ENCODE peak calls at places on chromosome 13, in seven cellular contexts. I is transverse colon, L is GM23338, Z is suprapubic skin, N is HL-60, C is spleen, P is GM12891. A is an unnamed sample.

GRCh38 chr13:59178344-59178743 is 985.4 kb downstream of the DIAPH3 start:
- DNase-seq in L (peak), P (no peak), N (no peak), C (no peak), I (no peak), Z (no peak), A (no peak)

GRCh38 chr13:83798731-83799130 is 83.5 kb downstream of the SLITRK1 start:
- DNase-seq in P (no peak), Z (no peak), C (no peak), I (no peak), L (no peak), N (no peak), A (no peak)

GRCh38 chr13:26721251-26721939 is 39.2 kb downstream of the GPR12 start:
- DNase-seq in I (peak), C (peak), P (no peak), Z (no peak), L (no peak), N (peak), A (peak)

GRCh38 chr13:97975280-97975850 is 21.9 kb downstream of the IPO5 start:
- DNase-seq in I (no peak), C (no peak), L (no peak), P (no peak), Z (no peak), N (no peak), A (no peak)

GRCh38 chr13:43159007-43159406 is 135.6 kb downstream of the DNAJC15 start:
- DNase-seq in Z (no peak), L (peak), I (no peak), N (no peak), P (no peak), C (no peak), A (no peak)

GRCh38 chr13:73224708-73225107 is 165.9 kb downstream of the KLF5 start:
- DNase-seq in C (no peak), L (no peak), P (no peak), I (no peak), N (peak), Z (no peak), A (no peak)

GRCh38 chr13:76707360-76707759 is 178.8 kb downstream of the KCTD12 start:
- DNase-seq in I (no peak), P (no peak), L (no peak), C (no peak), Z (no peak), N (no peak), A (no peak)

GRCh38 chr13:100208002-100208401 is 119.1 kb downstream of the PCCA start:
- DNase-seq in C (no peak), Z (no peak), L (no peak), I (no peak), P (no peak), N (no peak), A (no peak)

GRCh38 chr13:80524447-80525215 is 183.7 kb upstream of the SPRY2 start:
- DNase-seq in I (no peak), P (no peak), Z (no peak), N (no peak), C (no peak), L (no peak), A (no peak)

GRCh38 chr13:39415403-39415802 is 187.6 kb downstream of the LHFPL6 start:
- DNase-seq in C (no peak), P (no peak), L (peak), N (peak), Z (no peak), I (no peak), A (no peak)

GRCh38 chr13:113411216-113412023 is 41.9 kb downstream of the ADPRHL1 start:
- DNase-seq in P (no peak), Z (no peak), L (no peak), C (peak), I (peak), N (no peak), A (no peak)

GRCh38 chr13:69226427-69226826 is 881.2 kb upstream of the ATXN8OS start:
- DNase-seq in C (no peak), L (no peak), Z (no peak), I (no peak), N (no peak), P (no peak), A (no peak)

GRCh38 chr13:25961294-25961693 is 90.5 kb downstream of the SHISA2 start:
- DNase-seq in Z (no peak), C (no peak), N (no peak), P (no peak), L (no peak), I (no peak), A (no peak)

GRCh38 chr13:46341112-46341711 is 45.8 kb downstream of the RUBCNL start:
- DNase-seq in L (no peak), P (no peak), I (no peak), Z (no peak), C (no peak), N (peak), A (no peak)

GRCh38 chr13:81686877-81687276 is 1346.0 kb upstream of the SPRY2 start:
- DNase-seq in N (no peak), L (no peak), P (no peak), C (no peak), I (no peak), Z (no peak), A (no peak)

GRCh38 chr13:80161219-80161618 is 179.7 kb downstream of the SPRY2 start:
- DNase-seq in P (no peak), Z (no peak), C (no peak), L (no peak), I (no peak), N (peak), A (no peak)

GRCh38 chr13:103243495-103243894 is 177.3 kb upstream of the SLC10A2 start:
- DNase-seq in N (no peak), I (no peak), Z (no peak), L (no peak), C (no peak), P (no peak), A (no peak)

GRCh38 chr13:91134773-91135124 is 212.7 kb upstream of the MIR17HG start:
- DNase-seq in Z (no peak), I (no peak), P (no peak), C (no peak), L (no peak), N (no peak), A (no peak)

GRCh38 chr13:43074824-43075510 is 51.6 kb downstream of the DNAJC15 start:
- DNase-seq in L (no peak), Z (no peak), N (no peak), P (no peak), C (no peak), I (no peak), A (no peak)

GRCh38 chr13:113429608-113429985 is 23.7 kb downstream of the ADPRHL1 start:
- DNase-seq in L (no peak), C (no peak), N (no peak), I (no peak), Z (no peak), P (no peak), A (no peak)

GRCh38 chr13:76438050-76438449 is 448.2 kb downstream of the KCTD12 start:
- DNase-seq in L (no peak), N (no peak), Z (no peak), P (no peak), I (no peak), C (no peak), A (no peak)

GRCh38 chr13:42667638-42668037 is 93.7 kb downstream of the TNFSF11 start:
- DNase-seq in L (no peak), C (no peak), Z (no peak), I (no peak), N (no peak), P (no peak), A (no peak)

GRCh38 chr13:113658836-113659235 is 838 bp upstream of the ATP4B start:
- DNase-seq in C (peak), L (no peak), Z (peak), P (no peak), N (no peak), I (peak), A (peak)

GRCh38 chr13:48233886-48234488 is 981 bp downstream of the ITM2B start:
- DNase-seq in P (no peak), Z (no peak), N (no peak), L (peak), C (no peak), I (no peak), A (no peak)
- TF ChIP-seq POLR2AphosphoS5 in P (no peak), Z (peak), N (no peak), L (no peak), C (no peak), I (no peak), A (no peak)

DNA sequence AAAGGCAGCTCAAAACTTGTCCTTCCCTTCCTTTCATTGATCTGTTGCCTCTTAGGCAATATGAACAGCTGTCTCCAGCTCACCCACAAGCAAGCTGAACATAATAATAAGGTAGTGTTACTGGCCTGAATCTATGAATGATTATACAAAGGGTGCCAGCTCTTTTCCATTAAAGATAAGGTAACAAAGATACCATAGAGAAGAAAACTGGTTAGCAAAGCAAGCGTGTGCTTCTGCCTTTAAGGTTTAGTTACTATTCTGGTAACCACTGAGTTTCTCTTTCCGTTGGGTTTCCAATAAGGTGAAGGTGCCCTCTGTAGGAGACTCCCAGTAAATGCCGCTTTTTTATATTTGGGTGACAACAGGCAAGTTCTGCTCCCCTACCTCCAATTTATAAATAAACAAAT is 12.1 kb upstream of the DACH1 start:
- DNase-seq in Z (no peak), I (no peak), N (peak), L (peak), P (no peak), C (no peak), A (no peak)
- TF ChIP-seq POLR2AphosphoS5 in Z (no peak), I (no peak), N (no peak), L (no peak), P (no peak), C (no peak), A (no peak)

GRCh38 chr13:53136554-53136953 is 107.9 kb downstream of the OLFM4 start:
- DNase-seq in C (no peak), N (no peak), Z (no peak), I (no peak), P (no peak), L (no peak), A (no peak)
- TF ChIP-seq POLR2AphosphoS5 in C (no peak), N (no peak), Z (no peak), I (no peak), P (no peak), L (no peak), A (no peak)

GRCh38 chr13:50910483-50910805 is 853 bp downstream of the RNASEH2B start:
- DNase-seq in Z (no peak), I (no peak), N (peak), L (peak), P (no peak), C (no peak), A (no peak)
- TF ChIP-seq POLR2AphosphoS5 in Z (no peak), I (no peak), N (peak), L (no peak), P (no peak), C (no peak), A (no peak)

GRCh38 chr13:33119022-33119735 is 103.0 kb downstream of the KL start:
- DNase-seq in N (no peak), C (no peak), L (peak), Z (no peak), P (no peak), I (no peak), A (no peak)

GRCh38 chr13:33119886-33120543 is 103.8 kb downstream of the KL start:
- DNase-seq in C (no peak), L (no peak), P (no peak), Z (no peak), I (no peak), N (peak), A (no peak)

GRCh38 chr13:33125821-33126570 is 109.8 kb downstream of the KL start:
- DNase-seq in P (no peak), I (no peak), N (no peak), Z (peak), L (peak), C (no peak), A (no peak)

GRCh38 chr13:33126909-33127607 is 110.8 kb downstream of the KL start:
- DNase-seq in N (no peak), C (no peak), I (no peak), L (no peak), P (no peak), Z (no peak), A (no peak)

DNA sequence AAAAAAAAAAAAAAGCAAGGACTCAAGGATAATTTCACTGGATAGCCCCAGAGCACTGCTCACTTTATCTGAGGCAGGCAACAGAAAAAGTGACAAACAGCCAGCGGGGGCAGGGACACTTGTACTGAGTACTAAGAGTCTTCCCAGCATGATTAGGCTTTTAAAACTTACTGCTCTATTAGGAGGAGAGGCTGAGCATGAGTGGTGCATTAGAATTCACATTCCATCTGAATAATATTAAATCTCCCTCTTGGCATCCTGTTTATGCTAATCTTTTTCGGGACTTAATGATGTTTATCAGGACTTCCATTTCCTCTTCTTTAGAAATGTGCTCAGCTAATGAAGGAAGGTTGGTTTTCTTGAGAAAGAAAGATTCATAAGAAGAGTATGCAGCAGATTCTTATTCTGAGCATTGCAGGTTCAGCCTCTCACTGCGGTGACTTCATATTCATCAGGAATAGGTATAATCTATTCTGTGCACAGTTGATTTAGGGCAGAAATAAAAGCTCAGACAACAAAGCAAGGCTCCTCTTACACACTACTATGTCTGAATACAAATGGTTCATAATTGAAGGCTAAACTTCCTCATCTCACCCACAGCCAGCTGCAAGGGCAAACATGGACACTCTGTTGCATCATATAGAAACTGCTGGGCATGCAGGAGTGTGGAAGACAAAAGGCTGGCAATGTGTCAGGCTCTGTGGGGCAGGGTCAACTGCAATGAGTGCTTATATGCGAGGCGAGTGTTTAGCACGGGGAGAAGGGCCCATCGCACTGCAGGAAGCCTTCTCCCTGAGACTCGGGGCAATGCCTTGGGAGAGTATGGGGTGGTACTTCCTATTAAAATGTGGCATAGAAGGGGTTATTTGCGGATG is 107.1 kb downstream of the KL start:
- DNase-seq in Z (no peak), C (no peak), I (no peak), N (peak), L (peak), P (no peak), A (no peak)
- TF ChIP-seq POLR2AphosphoS5 in Z (no peak), C (no peak), I (no peak), N (peak), L (no peak), P (no peak), A (no peak)

GRCh38 chr13:109241160-109241559 is 545.2 kb downstream of the IRS2 start:
- DNase-seq in N (no peak), I (no peak), P (no peak), Z (no peak), L (no peak), C (no peak), A (no peak)

GRCh38 chr13:109246001-109246400 is 540.4 kb downstream of the IRS2 start:
- DNase-seq in N (no peak), C (no peak), P (no peak), I (no peak), Z (no peak), L (no peak), A (no peak)

GRCh38 chr13:109243311-109243951 is 543.0 kb downstream of the IRS2 start:
- DNase-seq in N (no peak), P (no peak), C (no peak), Z (no peak), L (peak), I (no peak), A (no peak)
- TF ChIP-seq POLR2AphosphoS5 in N (no peak), P (no peak), C (no peak), Z (no peak), L (no peak), I (no peak), A (no peak)

GRCh38 chr13:40812102-40812501 is 22.7 kb downstream of the SLC25A15 start:
- DNase-seq in C (no peak), Z (no peak), I (no peak), P (no peak), L (no peak), N (no peak), A (no peak)

GRCh38 chr13:40812724-40813445 is 23.5 kb downstream of the SLC25A15 start:
- DNase-seq in C (no peak), P (no peak), I (no peak), L (no peak), Z (no peak), N (no peak), A (no peak)

GRCh38 chr13:40809471-40809870 is 20.1 kb downstream of the SLC25A15 start:
- DNase-seq in I (no peak), P (no peak), Z (no peak), L (no peak), C (no peak), N (no peak), A (no peak)

GRCh38 chr13:40814803-40815202 is 25.4 kb downstream of the SLC25A15 start:
- DNase-seq in P (no peak), L (no peak), Z (no peak), N (no peak), I (no peak), C (no peak), A (no peak)

DNA sequence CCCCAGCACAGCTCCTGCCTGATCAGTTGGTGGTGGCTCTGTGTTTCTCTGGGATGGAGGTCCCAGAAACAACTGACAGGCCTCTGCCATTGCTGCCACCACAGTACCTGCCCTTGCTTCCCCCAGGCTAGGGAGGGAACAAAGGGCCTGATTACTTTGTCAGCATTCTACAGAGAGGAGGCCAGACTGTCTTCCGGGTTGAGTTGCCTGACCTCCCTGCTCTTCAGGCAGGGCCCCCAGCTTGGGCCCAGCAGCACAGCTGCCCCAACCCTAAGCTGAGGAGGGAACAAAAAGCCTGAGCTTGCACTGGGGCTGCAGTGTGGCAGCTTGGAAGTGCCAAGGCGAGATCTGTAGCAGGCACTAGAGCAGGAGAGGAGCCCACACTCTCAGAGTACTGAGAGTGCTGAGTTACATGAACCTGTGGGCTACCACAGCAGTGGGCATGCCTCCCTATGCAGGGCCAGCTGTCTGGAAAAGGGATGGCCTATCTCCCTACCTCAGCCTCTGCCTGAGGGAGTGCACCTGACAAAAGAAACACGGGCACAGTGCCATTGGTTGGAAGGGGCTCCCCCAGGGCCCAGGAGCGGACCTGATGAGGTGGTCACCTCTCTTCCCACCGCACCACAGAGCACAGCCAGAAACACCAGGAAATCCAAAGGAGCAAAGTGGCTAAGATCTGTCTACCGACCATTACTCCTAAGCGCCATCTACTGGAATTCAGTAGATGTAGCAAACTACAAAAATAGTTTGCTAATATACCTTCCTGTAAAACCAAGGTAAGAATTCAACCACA is 24.4 kb downstream of the SLC25A15 start:
- DNase-seq in P (no peak), L (peak), Z (no peak), N (peak), C (no peak), I (no peak), A (no peak)
- TF ChIP-seq POLR2AphosphoS5 in P (no peak), L (no peak), Z (no peak), N (no peak), C (no peak), I (no peak), A (no peak)